ENCODE peak calls at places on chromosomes 12 and 14, in eight cellular contexts. S is Panc1, W is left ventricle myocardium inferior, J is heart left ventricle, A is pancreas, P is foreskin fibroblast, T is fibroblast of mammary gland, Y is lower lobe of right lung. H is an unnamed sample.

GRCh38 chr12:98440165-98440581 is 75.2 kb upstream of the TMPO start:
- DNase-seq in S (no peak), W (peak; percentile 63), J (no peak), A (peak; percentile 66), P (peak; percentile 77), T (peak; percentile 95), Y (peak; percentile 70), H (peak; percentile 99)

GRCh38 chr14:67131691-67132090 is 57.5 kb upstream of the GARIN2 start:
- DNase-seq in S (no peak), W (no peak), J (no peak), A (no peak), P (no peak), T (no peak), Y (no peak), H (no peak)

GRCh38 chr14:58100735-58101368 is 51.2 kb downstream of the ARMH4 start:
- DNase-seq in S (no peak), W (no peak), J (no peak), A (no peak), P (peak; percentile 52), T (peak; percentile 75), Y (no peak), H (peak; percentile 19)

GRCh38 chr12:28742791-28743190 is 406.3 kb upstream of the FAR2 start:
- DNase-seq in S (no peak), W (no peak), J (no peak), A (no peak), P (peak; percentile 25), T (peak; percentile 34), Y (no peak), H (no peak)

GRCh38 chr14:96756745-96757144 is 40.4 kb upstream of the VRK1 start:
- DNase-seq in S (no peak), W (no peak), J (no peak), A (no peak), P (no peak), T (no peak), Y (no peak), H (no peak)

GRCh38 chr14:61184117-61184516 is 97.0 kb downstream of the TMEM30B start:
- DNase-seq in S (no peak), W (no peak), J (no peak), A (no peak), P (peak; percentile 97), T (peak; percentile 100), Y (no peak), H (peak; percentile 80)

GRCh38 chr12:14249368-14249767 is 116.1 kb upstream of the ATF7IP start:
- DNase-seq in S (no peak), W (no peak), J (no peak), A (no peak), P (no peak), T (no peak), Y (no peak), H (no peak)

GRCh38 chr12:46452061-46452615 is 79.6 kb upstream of the SLC38A2 start:
- DNase-seq in S (no peak), W (no peak), J (no peak), A (no peak), P (peak; percentile 36), T (peak; percentile 57), Y (no peak), H (peak; percentile 70)

GRCh38 chr12:120822832-120823503 is 81.2 kb downstream of the SPPL3 start:
- DNase-seq in S (no peak), W (no peak), J (no peak), A (no peak), P (no peak), T (no peak), Y (no peak), H (no peak)

GRCh38 chr14:21921453-21921852 is 247.8 kb upstream of the OR4E1 start:
- DNase-seq in S (no peak), W (no peak), J (no peak), A (no peak), P (no peak), T (no peak), Y (no peak), H (no peak)

GRCh38 chr14:104291123-104292000 is 153.0 kb downstream of the KIF26A start:
- DNase-seq in S (no peak), W (peak; percentile 12), J (peak; percentile 57), A (peak; percentile 78), P (no peak), T (no peak), Y (peak; percentile 25), H (no peak)

GRCh38 chr12:128911861-128912260 is 58.6 kb downstream of the GLT1D1 start:
- DNase-seq in S (no peak), W (no peak), J (no peak), A (no peak), P (no peak), T (no peak), Y (no peak), H (no peak)

GRCh38 chr14:53295985-53296582 is 143.0 kb upstream of the DDHD1 start:
- DNase-seq in S (peak; percentile 12), W (no peak), J (no peak), A (no peak), P (no peak), T (peak; percentile 59), Y (no peak), H (peak; percentile 59)

GRCh38 chr12:4114986-4115385 is 158.6 kb upstream of the CCND2 start:
- DNase-seq in S (no peak), W (no peak), J (no peak), A (no peak), P (no peak), T (no peak), Y (no peak), H (no peak)

DNA sequence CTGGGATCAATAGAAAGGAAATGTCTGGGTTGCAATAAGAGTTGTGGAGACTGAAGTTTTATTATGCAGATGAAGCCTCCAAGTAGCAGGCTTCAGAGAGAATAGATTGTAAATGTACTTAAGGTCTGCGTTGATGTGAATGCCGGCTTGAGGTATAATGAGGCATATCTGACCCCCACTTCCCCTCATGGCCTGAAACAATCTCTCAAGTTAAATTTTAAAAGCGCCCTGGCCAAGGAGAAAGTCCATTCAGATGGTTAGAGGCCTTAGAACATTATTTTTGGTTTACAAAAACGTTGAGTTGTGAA is 28.3 kb upstream of the HIGD1C start:
- DNase-seq in S (no peak), W (no peak), J (no peak), A (no peak), P (no peak), T (no peak), Y (no peak), H (no peak)
- H3K4me3 ChIP-seq in S (no peak overlapping the region), W (peak overlapping the region; percentile 88), J (peak overlapping the region; percentile 63), A (peak overlapping the region; percentile 56), P (peak overlapping the region; percentile 51), T (peak overlapping the region; percentile 41), Y (peak overlapping the region; percentile 84), H (peak overlapping the region; percentile 94)

GRCh38 chr14:75042040-75042439 is 9.2 kb downstream of the MLH3 start:
- DNase-seq in S (no peak), W (no peak), J (no peak), A (no peak), P (peak; percentile 51), T (peak; percentile 56), Y (no peak), H (peak; percentile 55)
- H3K4me3 ChIP-seq in S (no peak overlapping the region), W (no peak overlapping the region), J (no peak overlapping the region), A (no peak overlapping the region), P (no peak overlapping the region), T (no peak overlapping the region), Y (no peak overlapping the region), H (no peak overlapping the region)

GRCh38 chr14:24233538-24233866 is 773 bp downstream of the GMPR2 start:
- DNase-seq in S (no peak), W (no peak), J (no peak), A (no peak), P (no peak), T (no peak), Y (no peak), H (no peak)

GRCh38 chr14:24235804-24236688 is 3.3 kb downstream of the GMPR2 start:
- DNase-seq in S (no peak), W (no peak), J (no peak), A (no peak), P (no peak), T (no peak), Y (no peak), H (no peak)

GRCh38 chr14:24232645-24233537 is at the start of gene GMPR2:
- DNase-seq in S (no peak), W (no peak), J (peak; percentile 79), A (no peak), P (no peak), T (peak; percentile 7), Y (no peak), H (no peak)

GRCh38 chr14:24232121-24232644 is at the start of gene NEDD8:
- DNase-seq in S (peak; percentile 79), W (peak; percentile 93), J (peak; percentile 93), A (peak; percentile 83), P (peak; percentile 98), T (peak; percentile 98), Y (peak; percentile 93), H (peak; percentile 95)

DNA sequence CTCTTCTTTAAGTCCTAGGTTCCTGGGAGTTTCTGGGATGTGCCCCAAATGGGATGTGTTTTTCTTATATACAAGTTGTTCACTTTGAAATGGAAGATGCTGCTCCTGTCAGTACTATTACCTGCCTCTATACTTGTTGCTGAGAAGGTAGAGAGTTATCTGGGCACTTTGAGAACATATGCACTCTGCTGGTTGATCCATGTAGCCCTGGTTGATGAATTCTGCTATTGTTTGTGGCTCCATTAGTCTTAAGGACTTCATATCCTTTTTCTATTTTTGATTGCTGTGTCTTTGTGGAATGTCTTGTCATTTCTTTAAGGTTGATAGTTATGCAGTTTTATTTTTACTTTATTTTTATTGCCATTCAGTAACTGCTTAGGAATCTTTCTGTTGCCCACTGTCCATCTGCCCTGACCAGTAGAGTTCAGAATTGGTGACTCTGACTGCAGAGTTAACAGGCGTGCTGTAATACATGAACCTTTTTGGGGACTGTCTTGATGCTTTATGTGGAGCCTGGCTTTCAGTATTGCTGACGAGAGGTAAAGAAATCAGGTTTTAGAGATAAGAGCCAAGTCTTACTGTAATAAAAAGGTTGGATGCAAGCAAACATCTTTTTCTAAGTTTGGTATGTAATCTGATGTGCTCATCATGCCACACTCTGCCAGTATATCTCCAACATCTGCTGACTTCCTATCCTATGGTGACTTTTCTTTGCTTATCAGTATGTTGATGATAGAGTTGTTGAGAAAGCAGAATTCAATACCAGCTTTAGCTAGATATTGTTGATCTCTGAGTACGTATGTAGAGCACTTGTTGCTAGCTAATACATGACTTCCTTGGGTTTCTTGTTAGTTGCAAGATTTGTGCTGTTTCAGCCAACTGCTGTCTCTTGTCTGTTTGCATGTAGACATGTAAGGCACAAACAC is 1.6 kb downstream of the GMPR2 start:
- DNase-seq in S (no peak), W (no peak), J (no peak), A (no peak), P (no peak), T (no peak), Y (no peak), H (no peak)
- H3K4me3 ChIP-seq in S (no peak overlapping the region), W (no peak overlapping the region), J (no peak overlapping the region), A (no peak overlapping the region), P (no peak overlapping the region), T (no peak overlapping the region), Y (no peak overlapping the region), H (no peak overlapping the region)

DNA sequence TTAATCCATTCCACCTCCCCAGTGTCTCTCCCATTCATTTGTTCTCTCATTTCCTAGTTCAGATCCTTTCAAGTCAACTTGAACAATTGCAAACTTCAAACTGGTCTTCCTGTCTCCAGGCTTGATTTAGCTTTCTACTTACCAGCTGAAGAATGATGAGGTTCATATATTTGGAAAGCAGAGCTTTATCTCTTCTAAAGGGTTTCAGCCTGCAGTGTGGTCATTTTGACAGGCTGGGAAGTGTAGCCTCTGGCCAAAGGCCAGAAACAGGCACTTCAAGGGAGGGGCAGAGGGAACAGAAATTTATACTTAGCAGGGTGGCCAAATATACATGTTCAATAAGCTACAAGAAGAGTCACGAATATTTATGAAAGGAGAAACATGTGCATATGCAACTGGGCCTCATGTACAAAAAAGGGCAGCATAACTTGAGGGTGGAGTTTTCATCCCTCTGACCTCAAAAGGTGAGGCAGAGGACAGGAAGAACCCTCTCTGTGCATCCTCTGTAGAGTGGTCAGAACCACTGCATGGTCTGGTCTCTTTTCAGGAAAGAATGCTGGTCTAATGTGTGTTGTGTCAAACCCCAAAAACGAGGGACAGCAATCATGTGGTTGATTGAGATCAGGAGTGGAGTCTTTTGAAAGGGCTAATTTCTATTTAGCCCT is 34.0 kb upstream of the HECTD1 start:
- DNase-seq in S (no peak), W (no peak), J (no peak), A (no peak), P (no peak), T (no peak), Y (no peak), H (peak; percentile 33)
- H3K4me3 ChIP-seq in S (no peak overlapping the region), W (peak overlapping the region; percentile 35), J (peak overlapping the region; percentile 16), A (no peak overlapping the region), P (no peak overlapping the region), T (no peak overlapping the region), Y (peak overlapping the region; percentile 12), H (peak overlapping the region; percentile 16)

H was measured in fibroblast of villous mesenchyme.